ENCODE peak calls at places on chromosomes 7 and 10, in seven cellular contexts. N is IMR-90; Z is activated naive CD4-positive, alpha-beta T cell treated with Interleukin-2 at 50 U/mL for 16 hours; T is choroid plexus epithelial cell; C is HT1080; W is HEK293T; O is lower lobe of right lung. S is an unnamed sample.

GRCh38 chr7:99204078-99204477 is 3.8 kb downstream of the KPNA7 start:
- DNase-seq in N (no peak), Z (no peak), T (no peak), C (no peak), W (no peak), O (no peak), S (no peak)

GRCh38 chr7:128352138-128352537 is 8.4 kb upstream of the RBM28 start:
- DNase-seq in N (peak; percentile 10), Z (peak; percentile 31), T (peak; percentile 41), C (no peak), W (no peak), O (peak; percentile 73), S (peak; percentile 11)

GRCh38 chr10:27558612-27559020 is 54.5 kb downstream of the RAB18 start:
- DNase-seq in N (peak; percentile 55), Z (peak; percentile 13), T (peak; percentile 74), C (peak; percentile 30), W (peak; percentile 40), O (no peak), S (peak; percentile 62)

GRCh38 chr10:114779803-114780609 is 41.6 kb upstream of the FHIP2A start:
- DNase-seq in N (peak; percentile 92), Z (no peak), T (peak; percentile 78), C (peak; percentile 94), W (no peak), O (no peak), S (peak; percentile 82)

GRCh38 chr7:85025312-85025756 is 161.5 kb downstream of the SEMA3D start:
- DNase-seq in N (no peak), Z (no peak), T (peak; percentile 44), C (no peak), W (no peak), O (no peak), S (no peak)

GRCh38 chr7:50196719-50197118 is 103.7 kb upstream of the ZPBP start:
- DNase-seq in N (no peak), Z (no peak), T (no peak), C (no peak), W (no peak), O (no peak), S (no peak)

GRCh38 chr10:114413398-114413797 is 9.1 kb upstream of the AFAP1L2 start:
- DNase-seq in N (no peak), Z (no peak), T (no peak), C (peak; percentile 80), W (no peak), O (peak; percentile 77), S (no peak)

GRCh38 chr10:14801693-14802092 is 27.0 kb upstream of the FAM107B start:
- DNase-seq in N (no peak), Z (no peak), T (no peak), C (no peak), W (peak; percentile 14), O (no peak), S (no peak)

GRCh38 chr7:33719059-33719581 is 186.2 kb upstream of the BMPER start:
- DNase-seq in N (peak; percentile 25), Z (no peak), T (no peak), C (no peak), W (no peak), O (no peak), S (no peak)

S was measured in mesenchymal stem cell.